ENCODE peak calls at places on chromosomes 3 and 15, in ten cellular contexts. U is stomach; M is T-helper 1 cell; E is effector memory CD4-positive, alpha-beta T cell; K is stimulated activated CD8-positive, alpha-beta memory T cell treated with anti-CD3 and anti-CD28 coated beads, Interleukin-7, amount 100 ng/mL, for 24 hours; S is GM20000; A is central memory CD4-positive, alpha-beta T cell; B is left colon; V is HTR-8/SVneo; I is stimulated activated naive CD8-positive, alpha-beta T cell treated with anti-CD3 and anti-CD28 coated beads, Interleukin-15, amount 100 ng/mL, for 72 hours. G is an unnamed sample.

GRCh38 chr3:194001728-194002459 is 134.1 kb upstream of the HES1 start:
- DNase-seq in U (no peak), M (no peak), E (no peak), K (no peak), S (no peak), A (no peak), B (no peak), V (no peak), I (no peak), G (no peak)

GRCh38 chr3:66233033-66233432 is 12.2 kb downstream of the SLC25A26 start:
- DNase-seq in U (no peak), M (no peak), E (no peak), K (no peak), S (no peak), A (no peak), B (no peak), V (no peak), I (no peak), G (no peak)

GRCh38 chr3:29525254-29525881 is 244.5 kb downstream of the RBMS3 start:
- DNase-seq in U (peak; percentile 55), M (no peak), E (no peak), K (no peak), S (no peak), A (no peak), B (no peak), V (no peak), I (no peak), G (no peak)

GRCh38 chr3:89571707-89572106 is 464.3 kb downstream of the EPHA3 start:
- DNase-seq in U (no peak), M (no peak), E (no peak), K (no peak), S (no peak), A (no peak), B (peak; percentile 6), V (no peak), I (no peak), G (no peak)

GRCh38 chr3:171103185-171103584 is 76.7 kb upstream of the SLC2A2 start:
- DNase-seq in U (no peak), M (no peak), E (no peak), K (no peak), S (no peak), A (no peak), B (no peak), V (no peak), I (no peak), G (no peak)

GRCh38 chr3:152405915-152406802 is 137.4 kb downstream of the MBNL1 start:
- DNase-seq in U (no peak), M (no peak), E (no peak), K (no peak), S (no peak), A (no peak), B (no peak), V (peak; percentile 69), I (no peak), G (no peak)

GRCh38 chr3:38094999-38095398 is 41.9 kb downstream of the ACAA1 start:
- DNase-seq in U (no peak), M (no peak), E (no peak), K (no peak), S (no peak), A (no peak), B (no peak), V (no peak), I (no peak), G (no peak)

GRCh38 chr3:117017135-117017990 is 307.8 kb downstream of the TUSC7 start:
- DNase-seq in U (no peak), M (no peak), E (no peak), K (no peak), S (peak; percentile 17), A (no peak), B (no peak), V (no peak), I (no peak), G (no peak)

GRCh38 chr3:61562042-61562809 is 855 bp downstream of the PTPRG start:
- DNase-seq in U (no peak), M (no peak), E (no peak), K (no peak), S (peak; percentile 47), A (no peak), B (peak; percentile 25), V (no peak), I (no peak), G (no peak)

GRCh38 chr3:130997291-130997690 is 29.3 kb downstream of the ASTE1 start:
- DNase-seq in U (no peak), M (no peak), E (no peak), K (no peak), S (no peak), A (no peak), B (no peak), V (no peak), I (no peak), G (no peak)

GRCh38 chr3:56894912-56895431 is 93.2 kb upstream of the ARHGEF3 start:
- DNase-seq in U (no peak), M (no peak), E (no peak), K (no peak), S (no peak), A (no peak), B (no peak), V (no peak), I (peak; percentile 46), G (no peak)

GRCh38 chr15:77627581-77627980 is 5.1 kb downstream of the LINGO1 start:
- DNase-seq in U (no peak), M (no peak), E (no peak), K (no peak), S (no peak), A (no peak), B (no peak), V (no peak), I (no peak), G (no peak)

GRCh38 chr3:155963557-155963956 is 93.1 kb downstream of the GMPS start:
- DNase-seq in U (no peak), M (no peak), E (no peak), K (no peak), S (no peak), A (no peak), B (no peak), V (no peak), I (no peak), G (no peak)

GRCh38 chr3:196055683-196056270 is 26.1 kb downstream of the TFRC start:
- DNase-seq in U (no peak), M (no peak), E (no peak), K (no peak), S (no peak), A (no peak), B (no peak), V (no peak), I (no peak), G (no peak)

GRCh38 chr3:10775828-10776227 is 40.2 kb upstream of the SLC6A11 start:
- DNase-seq in U (no peak), M (no peak), E (no peak), K (no peak), S (no peak), A (no peak), B (no peak), V (no peak), I (no peak), G (no peak)

GRCh38 chr3:72379500-72380187 is 468.6 kb downstream of the SHQ1 start:
- DNase-seq in U (no peak), M (no peak), E (no peak), K (no peak), S (no peak), A (no peak), B (no peak), V (no peak), I (no peak), G (no peak)

GRCh38 chr3:151476344-151477018 is 15.6 kb upstream of the IGSF10 start:
- DNase-seq in U (no peak), M (no peak), E (no peak), K (no peak), S (no peak), A (no peak), B (no peak), V (no peak), I (no peak), G (no peak)

GRCh38 chr15:87722941-87723691 is 533.4 kb downstream of the NTRK3 start:
- DNase-seq in U (no peak), M (no peak), E (no peak), K (no peak), S (no peak), A (no peak), B (no peak), V (no peak), I (no peak), G (no peak)

GRCh38 chr3:166263460-166263859 is 426.2 kb upstream of the BCHE start:
- DNase-seq in U (no peak), M (no peak), E (no peak), K (no peak), S (no peak), A (no peak), B (no peak), V (no peak), I (no peak), G (no peak)

GRCh38 chr15:45790325-45790943 is 155.6 kb downstream of the SQOR start:
- DNase-seq in U (peak; percentile 35), M (no peak), E (no peak), K (no peak), S (peak; percentile 30), A (no peak), B (peak; percentile 59), V (peak; percentile 27), I (no peak), G (no peak)

GRCh38 chr3:151268267-151269235 is 9.8 kb downstream of the P2RY14 start:
- DNase-seq in U (no peak), M (no peak), E (no peak), K (no peak), S (peak; percentile 7), A (peak; percentile 45), B (no peak), V (no peak), I (peak; percentile 81), G (no peak)

GRCh38 chr3:127738192-127738840 is 65.6 kb downstream of the ABTB1 start:
- DNase-seq in U (peak; percentile 74), M (no peak), E (no peak), K (no peak), S (no peak), A (no peak), B (peak; percentile 62), V (no peak), I (no peak), G (no peak)

GRCh38 chr15:38398134-38398533 is 55.8 kb upstream of the FAM98B start:
- DNase-seq in U (no peak), M (no peak), E (no peak), K (no peak), S (no peak), A (no peak), B (no peak), V (peak; percentile 10), I (no peak), G (no peak)

GRCh38 chr3:108713801-108714200 is 43.4 kb downstream of the RETNLB start:
- DNase-seq in U (no peak), M (no peak), E (no peak), K (no peak), S (no peak), A (no peak), B (no peak), V (no peak), I (no peak), G (no peak)

GRCh38 chr3:118813472-118813871 is 221.2 kb downstream of the IGSF11 start:
- DNase-seq in U (no peak), M (no peak), E (no peak), K (no peak), S (no peak), A (no peak), B (no peak), V (no peak), I (no peak), G (no peak)

GRCh38 chr3:57942366-57942765 is 65.9 kb upstream of the FLNB start:
- DNase-seq in U (no peak), M (no peak), E (no peak), K (no peak), S (no peak), A (no peak), B (no peak), V (no peak), I (no peak), G (no peak)

GRCh38 chr3:33060609-33061337 is 36.2 kb downstream of the GLB1 start:
- DNase-seq in U (peak; percentile 94), M (no peak), E (peak; percentile 30), K (no peak), S (no peak), A (peak; percentile 66), B (peak; percentile 53), V (no peak), I (peak; percentile 47), G (no peak)

G was measured in H1.